ENCODE peak calls at places on chromosomes 6 and 20, in ten cellular contexts. X is left lung, S is lung, T is heart right ventricle, Q is pancreas, A is heart left ventricle, I is ovary, Z is HCT116, V is tibial nerve, G is IMR-90. R is an unnamed sample.
A peak's percentile ranks its signal among the peaks of the same experiment; 100 is the strongest.

GRCh38 chr6:148934534-148934933 is 187.7 kb downstream of the UST start:
- DNase-seq in Q (no peak), G (peak; percentile 58), I (peak; percentile 47), X (no peak), A (peak; percentile 40), T (no peak), S (peak; percentile 39), V (peak; percentile 38), Z (no peak), R (peak; percentile 74)

GRCh38 chr6:37056439-37057127 is 51.1 kb downstream of the FGD2 start:
- DNase-seq in X (peak; percentile 68), I (no peak), Q (no peak), A (no peak), S (no peak), T (no peak), G (peak; percentile 40), Z (peak; percentile 31), V (no peak), R (no peak)

GRCh38 chr6:102798631-102799030 is 1405.1 kb downstream of the GRIK2 start:
- DNase-seq in A (no peak), I (no peak), T (no peak), Z (no peak), X (no peak), Q (no peak), V (no peak), S (no peak), G (no peak), R (no peak)

GRCh38 chr20:21083825-21084325 is 22.3 kb downstream of the LINC00237 start:
- DNase-seq in T (no peak), S (no peak), G (no peak), Z (no peak), Q (no peak), A (no peak), I (no peak), V (no peak), X (no peak), R (no peak)

GRCh38 chr6:134162932-134163331 is 110.5 kb upstream of the SLC2A12 start:
- DNase-seq in V (no peak), Q (no peak), Z (no peak), I (no peak), T (no peak), X (no peak), G (no peak), S (no peak), A (no peak), R (no peak)

GRCh38 chr6:125808591-125808990 is 17.8 kb downstream of the NCOA7 start:
- DNase-seq in I (no peak), V (no peak), A (no peak), T (no peak), G (no peak), S (no peak), Z (no peak), Q (no peak), X (no peak), R (no peak)

GRCh38 chr20:47663354-47664067 is 121.8 kb downstream of the SULF2 start:
- DNase-seq in V (peak; percentile 86), S (peak; percentile 81), T (peak; percentile 79), Z (peak; percentile 51), Q (peak; percentile 53), I (peak; percentile 86), X (peak; percentile 93), G (peak; percentile 70), A (peak; percentile 79), R (peak; percentile 86)

GRCh38 chr6:141484726-141485125 is 648.0 kb upstream of the GJE1 start:
- DNase-seq in X (no peak), S (no peak), Z (no peak), V (no peak), T (no peak), G (peak; percentile 47), A (no peak), Q (no peak), I (no peak), R (no peak)

GRCh38 chr6:119683022-119683421 is 333.5 kb upstream of the MAN1A1 start:
- DNase-seq in Q (no peak), G (no peak), S (no peak), A (no peak), X (no peak), T (no peak), I (no peak), V (no peak), Z (no peak), R (no peak)

GRCh38 chr20:41395669-41396664 is 29.3 kb upstream of the EMILIN3 start:
- DNase-seq in Z (no peak), Q (no peak), S (no peak), A (peak; percentile 54), X (no peak), V (no peak), T (no peak), G (peak; percentile 10), I (peak; percentile 31), R (no peak)
- H3K4me1 ChIP-seq in Z (no peaks in the 10 kb centered on the region), Q (no peaks in the 10 kb centered on the region), S (no peaks in the 10 kb centered on the region), A (peaks cover 24% of the 10 kb centered on the region), X (no peaks in the 10 kb centered on the region), V (peaks cover 44% of the 10 kb centered on the region), T (peaks cover 68% of the 10 kb centered on the region), G (peaks cover 11% of the 10 kb centered on the region), I (peaks cover 16% of the 10 kb centered on the region), R (no peaks in the 10 kb centered on the region)

GRCh38 chr20:3820901-3821727 is 767 bp downstream of the AP5S1 start:
- DNase-seq in G (no peak), A (no peak), S (no peak), V (no peak), I (no peak), T (no peak), X (no peak), Q (no peak), Z (no peak), R (no peak)

GRCh38 chr20:3819413-3820047 is 817 bp upstream of the AP5S1 start:
- DNase-seq in A (peak; percentile 20), G (no peak), I (no peak), Z (no peak), Q (no peak), S (no peak), X (no peak), T (no peak), V (no peak), R (no peak)

GRCh38 chr20:3823881-3824280 is 3.5 kb downstream of the AP5S1 start:
- DNase-seq in S (no peak), Q (no peak), G (no peak), Z (no peak), T (no peak), V (no peak), X (peak; percentile 73), A (no peak), I (no peak), R (no peak)

GRCh38 chr20:3820048-3820900 is at the start of gene AP5S1:
- DNase-seq in S (peak; percentile 98), X (peak; percentile 99), G (peak; percentile 96), Q (peak; percentile 97), I (peak; percentile 97), A (peak; percentile 98), T (peak; percentile 98), V (peak; percentile 97), Z (peak; percentile 97), R (peak; percentile 98)

DNA sequence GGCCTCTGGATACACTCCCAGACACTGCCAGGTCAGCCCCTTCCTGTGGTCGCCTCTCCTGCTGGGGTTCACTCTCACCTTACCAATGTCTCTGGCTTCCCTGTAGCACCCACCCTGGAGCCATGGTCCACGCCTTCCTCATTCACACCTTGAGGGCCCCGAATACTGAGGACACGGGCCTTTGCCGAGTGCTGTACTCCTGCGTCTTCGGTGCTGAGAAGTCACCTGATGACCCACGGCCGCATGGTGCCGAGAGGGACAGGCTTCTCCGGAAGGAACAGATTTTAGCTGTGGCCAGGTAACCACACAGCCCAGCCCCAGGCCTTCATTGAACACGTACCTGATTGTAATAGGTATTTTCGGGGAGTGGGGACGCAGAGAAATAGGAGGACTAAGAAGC is 1.6 kb downstream of the AP5S1 start:
- DNase-seq in I (no peak), X (no peak), A (no peak), V (no peak), G (no peak), S (no peak), Z (no peak), T (no peak), Q (no peak), R (no peak)
- H3K27ac ChIP-seq in I (no peak overlapping the region), X (no peak overlapping the region), A (no peak overlapping the region), V (no peak overlapping the region), G (no peak overlapping the region), S (no peak overlapping the region), Z (no peak overlapping the region), T (no peak overlapping the region), Q (no peak overlapping the region), R (no peak overlapping the region)

GRCh38 chr6:53282741-53283140 is 66.0 kb downstream of the ELOVL5 start:
- DNase-seq in G (no peak), X (no peak), I (no peak), Q (no peak), Z (no peak), S (no peak), V (no peak), T (no peak), A (no peak), R (no peak)
- TF ChIP-seq CTCF in G (no peak), X (no peak), I (no peak), Q (no peak), Z (no peak), S (no peak), V (no peak), T (no peak), A (no peak), R (no peak)

DNA sequence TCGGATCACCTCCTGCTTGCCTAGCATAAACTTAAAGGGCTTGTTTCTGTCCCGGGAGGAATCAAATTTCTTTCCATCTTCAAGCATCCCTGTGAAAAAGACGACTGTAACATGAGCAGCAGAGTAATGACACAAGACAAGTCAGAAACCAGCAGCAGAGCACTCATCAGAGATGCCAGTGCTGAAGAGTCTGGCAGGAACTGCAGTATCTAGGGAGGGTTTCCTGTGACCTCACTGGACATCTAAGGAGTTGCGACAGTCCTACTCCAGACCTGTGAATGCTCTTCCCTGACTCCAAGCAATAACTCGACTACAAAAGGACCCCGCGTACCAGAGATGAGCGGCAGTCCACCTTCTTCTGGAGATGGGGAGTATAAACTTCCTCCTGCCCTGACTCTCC is 17.3 kb downstream of the FKBP1A start:
- DNase-seq in X (no peak), T (no peak), A (no peak), S (no peak), I (no peak), Z (no peak), V (no peak), Q (no peak), G (peak; percentile 93), R (no peak)
- H3K4me1 ChIP-seq in X (peaks cover 100% of the 10 kb centered on the region), T (peaks cover 99% of the 10 kb centered on the region), A (peaks cover 31% of the 10 kb centered on the region), S (peaks cover 54% of the 10 kb centered on the region), I (no peaks in the 10 kb centered on the region), Z (peaks cover 31% of the 10 kb centered on the region), V (peaks cover 61% of the 10 kb centered on the region), Q (no peaks in the 10 kb centered on the region), G (peaks cover 37% of the 10 kb centered on the region), R (no peaks in the 10 kb centered on the region)

DNA sequence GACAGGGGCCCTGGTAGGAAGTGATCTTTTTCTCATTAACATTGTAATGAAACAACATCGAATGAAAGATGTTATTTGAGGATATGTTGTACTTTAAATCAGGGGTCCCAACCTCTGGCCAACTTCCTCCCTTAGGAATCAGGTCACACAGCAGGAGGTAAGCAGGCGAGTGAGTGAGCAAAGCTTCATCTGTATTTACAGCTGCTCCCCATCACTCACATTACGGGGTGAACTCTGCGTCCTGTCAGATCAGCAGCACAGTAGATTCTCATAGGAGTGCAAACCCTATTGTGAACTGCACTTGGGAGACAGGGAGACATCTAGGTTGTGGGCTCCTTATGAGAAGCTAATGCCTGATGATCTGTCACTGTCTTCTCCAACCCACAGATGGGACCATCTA is 19.9 kb downstream of the EPM2A start:
- DNase-seq in S (no peak), V (no peak), I (no peak), Z (no peak), A (no peak), X (no peak), Q (no peak), G (no peak), T (no peak), R (no peak)
- H3K27ac ChIP-seq in S (no peak overlapping the region), V (no peak overlapping the region), I (no peak overlapping the region), Z (no peak overlapping the region), A (no peak overlapping the region), X (no peak overlapping the region), Q (no peak overlapping the region), G (no peak overlapping the region), T (no peak overlapping the region), R (no peak overlapping the region)